ENCODE peak calls at places on chromosomes 2 and 18, in ten cellular contexts. V is iPS DF 19.7, Z is NCI-H1417, N is hepatic stellate cell, D is cardiac muscle cell, U is brain microvascular endothelial cell, Q is endothelial cell of umbilical vein, F is right atrium auricular region, M is adrenal gland, J is epithelial cell of esophagus. X is an unnamed sample.

GRCh38 chr18:13018379-13018778 is 27.2 kb downstream of the CEP192 start:
- DNase-seq in J (no peak), D (no peak), M (no peak), Q (no peak), U (no peak), Z (no peak), F (no peak), N (no peak), V (no peak), X (no peak)

GRCh38 chr18:34650121-34650545 is 60.0 kb upstream of the DTNA start:
- DNase-seq in N (peak; percentile 22), F (no peak), Z (no peak), M (no peak), D (no peak), J (peak; percentile 45), V (no peak), Q (peak; percentile 5), U (no peak), X (no peak)

GRCh38 chr2:8535821-8536685 is 145.8 kb upstream of the ID2 start:
- DNase-seq in D (no peak), V (no peak), N (no peak), Q (no peak), J (no peak), M (no peak), Z (no peak), U (no peak), F (no peak), X (no peak)

GRCh38 chr2:170446078-170446477 is 268.1 kb downstream of the MYO3B start:
- DNase-seq in U (no peak), D (no peak), F (no peak), Z (no peak), V (no peak), Q (no peak), M (no peak), N (no peak), J (peak; percentile 40), X (no peak)

GRCh38 chr2:99635710-99636431 is 146.1 kb upstream of the REV1 start:
- DNase-seq in N (no peak), Z (no peak), Q (no peak), U (no peak), J (no peak), F (peak; percentile 84), M (peak; percentile 60), V (no peak), D (no peak), X (no peak)

GRCh38 chr2:88545118-88545517 is 82.1 kb downstream of the EIF2AK3 start:
- DNase-seq in M (no peak), Q (peak; percentile 14), D (no peak), J (peak; percentile 54), U (peak; percentile 49), Z (no peak), N (no peak), V (no peak), F (no peak), X (peak; percentile 63)

GRCh38 chr2:148253716-148254115 is 232.8 kb downstream of the MBD5 start:
- DNase-seq in Q (peak; percentile 55), N (no peak), V (no peak), F (no peak), Z (no peak), U (no peak), D (no peak), J (peak; percentile 89), M (no peak), X (no peak)

GRCh38 chr2:158561054-158561453 is 104.3 kb downstream of the PKP4 start:
- DNase-seq in F (no peak), V (no peak), M (no peak), Q (no peak), U (no peak), Z (no peak), J (no peak), D (no peak), N (no peak), X (no peak)

GRCh38 chr2:232328516-232329460 is 49.8 kb upstream of the ALPP start:
- DNase-seq in M (no peak), Q (no peak), V (no peak), J (no peak), U (no peak), Z (no peak), D (no peak), F (no peak), N (no peak), X (no peak)